ENCODE peak calls at places on chromosomes 2 and 18, in four cellular contexts. Z is OCI-LY7, R is hepatocyte, M is GM23248. D is an unnamed sample.

GRCh38 chr2:129757915-129758421 is 221.5 kb upstream of the RAB6C start:
- DNase-seq in R (no peak), M (peak; percentile 10), Z (no peak), D (no peak)

GRCh38 chr2:136764397-136765255 is 719 bp upstream of the THSD7B start:
- DNase-seq in Z (no peak), R (peak; percentile 67), M (no peak), D (peak; percentile 50)

GRCh38 chr2:133674433-133675331 is 106.4 kb upstream of the NCKAP5 start:
- DNase-seq in R (peak; percentile 54), M (peak; percentile 90), Z (no peak), D (peak; percentile 54)

GRCh38 chr18:58808349-58808748 is 56.3 kb upstream of the ZNF532 start:
- DNase-seq in Z (no peak), R (no peak), M (no peak), D (no peak)

GRCh38 chr18:79454034-79454735 is 58.5 kb downstream of the NFATC1 start:
- DNase-seq in R (no peak), M (peak; percentile 14), Z (no peak), D (no peak)

GRCh38 chr2:24209389-24210105 is 34.7 kb downstream of the FAM228A start:
- DNase-seq in R (no peak), M (no peak), Z (no peak), D (no peak)

GRCh38 chr2:100214265-100214961 is 72.0 kb upstream of the AFF3 start:
- DNase-seq in R (peak; percentile 76), M (no peak), Z (no peak), D (no peak)

GRCh38 chr2:162011718-162012564 is 62.1 kb downstream of the DPP4 start:
- DNase-seq in R (no peak), M (no peak), Z (no peak), D (no peak)

GRCh38 chr2:10812362-10813084 is at the start of gene PDIA6:
- DNase-seq in Z (peak; percentile 97), M (peak; percentile 99), R (peak; percentile 98), D (peak; percentile 98)

GRCh38 chr2:97950329-97951154 is 45.2 kb downstream of the TMEM131 start:
- DNase-seq in Z (no peak), R (peak; percentile 16), M (peak; percentile 84), D (no peak)

GRCh38 chr2:19021100-19021476 is 337.3 kb downstream of the OSR1 start:
- DNase-seq in R (peak; percentile 52), Z (no peak), M (peak; percentile 93), D (peak; percentile 24)
- TF ChIP-seq EZH2phosphoT487 in R (no peak), Z (no peak), M (no peak), D (no peak)

GRCh38 chr2:174516495-174517378 is 29.9 kb upstream of the GPR155 start:
- DNase-seq in R (no peak), Z (peak; percentile 14), M (no peak), D (no peak)
- TF ChIP-seq EZH2phosphoT487 in R (no peak), Z (no peak), M (no peak), D (no peak)

GRCh38 chr2:53252115-53252514 is 515.5 kb upstream of the CHAC2 start:
- DNase-seq in R (no peak), M (no peak), Z (no peak), D (no peak)
- TF ChIP-seq EZH2phosphoT487 in R (no peak), M (no peak), Z (no peak), D (no peak)

DNA sequence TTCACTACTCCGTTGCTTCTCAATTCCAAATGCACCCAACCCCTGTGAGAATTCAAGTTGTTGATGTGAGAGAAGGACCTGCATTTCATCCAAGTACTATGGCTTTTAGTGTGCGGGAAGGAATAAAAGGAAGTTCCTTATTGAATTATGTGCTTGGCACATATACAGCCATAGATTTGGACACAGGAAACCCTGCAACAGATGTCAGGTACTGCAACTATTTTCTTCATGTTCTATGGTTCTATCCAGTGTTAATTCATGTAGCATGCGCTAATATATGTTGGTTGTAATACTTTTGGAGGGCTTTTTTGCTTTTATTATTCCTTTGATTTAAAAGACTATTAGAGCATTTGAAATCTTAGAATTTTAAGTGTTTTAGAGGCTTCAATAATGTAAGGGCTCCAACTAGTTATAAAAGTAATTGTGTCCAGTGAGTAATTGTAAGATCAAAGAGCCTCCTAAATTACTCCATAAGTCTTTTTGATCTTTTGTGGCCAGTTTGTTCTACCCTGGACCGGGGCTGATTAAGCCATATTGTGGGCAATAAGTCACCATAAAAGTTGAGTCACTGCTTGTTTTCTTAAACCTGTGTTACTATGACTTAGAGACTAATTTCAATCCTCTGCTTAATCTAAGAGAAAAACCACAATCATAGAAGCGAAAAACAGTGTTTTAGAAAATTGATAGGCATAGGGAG is 22.9 kb downstream of the DSG4 start:
- DNase-seq in M (no peak), R (peak; percentile 49), Z (no peak), D (no peak)
- TF ChIP-seq EZH2phosphoT487 in M (no peak), R (no peak), Z (no peak), D (no peak)